ENCODE peak calls at places on chromosomes 16 and 17, in four cellular contexts. S, D, H and K are unnamed samples.

GRCh38 chr17:45759761-45760160 is 24.4 kb upstream of the CRHR1 start:
- DNase-seq in H (no peak), D (no peak), S (no peak), K (no peak)

GRCh38 chr17:78498848-78499247 is 78.3 kb downstream of the DNAH17 start:
- DNase-seq in S (no peak), H (no peak), D (no peak), K (no peak)

GRCh38 chr17:80224683-80225082 is 4.5 kb downstream of the SLC26A11 start:
- DNase-seq in H (no peak), D (no peak), S (no peak), K (no peak)

GRCh38 chr16:2751577-2752034 is 832 bp upstream of the SRRM2 start:
- DNase-seq in D (peak), S (no peak), H (no peak), K (no peak)

GRCh38 chr16:822174-822908 is 21.8 kb upstream of the GNG13 start:
- DNase-seq in H (no peak), S (no peak), D (no peak), K (no peak)

GRCh38 chr17:66459811-66460270 is 157.4 kb downstream of the PRKCA start:
- DNase-seq in S (peak), H (no peak), D (peak), K (no peak)

GRCh38 chr17:18261146-18261515 is 669 bp downstream of the MIEF2 start:
- DNase-seq in S (peak), D (peak), H (peak), K (peak)

GRCh38 chr16:73240928-73241327 is 193.0 kb upstream of the ZFHX3 start:
- DNase-seq in H (no peak), D (no peak), S (no peak), K (no peak)

GRCh38 chr16:2896480-2897010 is 13.5 kb downstream of the FLYWCH2 start:
- DNase-seq in D (no peak), S (no peak), H (no peak), K (peak)

GRCh38 chr17:59521465-59522126 is 43.8 kb upstream of the DHX40 start:
- DNase-seq in S (peak), D (peak), H (peak), K (no peak)

GRCh38 chr17:64074704-64075484 is 54.5 kb upstream of the ICAM2 start:
- DNase-seq in H (no peak), S (peak), D (no peak), K (no peak)

GRCh38 chr17:57868775-57869598 is 19.1 kb upstream of the MRPS23 start:
- DNase-seq in D (no peak), S (no peak), H (no peak), K (no peak)

GRCh38 chr17:19508327-19508867 is 25.3 kb upstream of the SLC47A1 start:
- DNase-seq in D (peak), S (no peak), H (peak), K (no peak)

GRCh38 chr17:50864747-50865059 is 1.5 kb downstream of the TOB1 start:
- DNase-seq in D (no peak), S (no peak), H (no peak), K (no peak)

GRCh38 chr16:20995711-20996110 is 95.1 kb downstream of the LYRM1 start:
- DNase-seq in S (no peak), H (no peak), D (no peak), K (no peak)

GRCh38 chr17:6387858-6388257 is 47.1 kb downstream of the AIPL1 start:
- DNase-seq in S (no peak), H (no peak), D (no peak), K (no peak)

GRCh38 chr17:48747445-48748363 is 19.2 kb upstream of the HOXB13 start:
- DNase-seq in H (no peak), S (no peak), D (no peak), K (no peak)

GRCh38 chr16:9557713-9558112 is 466.3 kb downstream of the HAPSTR1 start:
- DNase-seq in S (no peak), D (no peak), H (no peak), K (no peak)

GRCh38 chr16:11240636-11241473 is 15.1 kb downstream of the SOCS1 start:
- DNase-seq in S (no peak), H (no peak), D (no peak), K (no peak)

GRCh38 chr16:89371386-89371785 is 119.0 kb downstream of the ANKRD11 start:
- DNase-seq in D (no peak), H (no peak), S (no peak), K (no peak)

GRCh38 chr16:89374393-89374948 is 115.9 kb downstream of the ANKRD11 start:
- DNase-seq in H (no peak), D (no peak), S (no peak), K (no peak)

GRCh38 chr16:89371968-89372634 is 118.3 kb downstream of the ANKRD11 start:
- DNase-seq in S (no peak), H (no peak), D (no peak), K (no peak)

GRCh38 chr16:89375021-89375420 is 115.3 kb downstream of the ANKRD11 start:
- DNase-seq in D (no peak), H (no peak), S (no peak), K (no peak)

DNA sequence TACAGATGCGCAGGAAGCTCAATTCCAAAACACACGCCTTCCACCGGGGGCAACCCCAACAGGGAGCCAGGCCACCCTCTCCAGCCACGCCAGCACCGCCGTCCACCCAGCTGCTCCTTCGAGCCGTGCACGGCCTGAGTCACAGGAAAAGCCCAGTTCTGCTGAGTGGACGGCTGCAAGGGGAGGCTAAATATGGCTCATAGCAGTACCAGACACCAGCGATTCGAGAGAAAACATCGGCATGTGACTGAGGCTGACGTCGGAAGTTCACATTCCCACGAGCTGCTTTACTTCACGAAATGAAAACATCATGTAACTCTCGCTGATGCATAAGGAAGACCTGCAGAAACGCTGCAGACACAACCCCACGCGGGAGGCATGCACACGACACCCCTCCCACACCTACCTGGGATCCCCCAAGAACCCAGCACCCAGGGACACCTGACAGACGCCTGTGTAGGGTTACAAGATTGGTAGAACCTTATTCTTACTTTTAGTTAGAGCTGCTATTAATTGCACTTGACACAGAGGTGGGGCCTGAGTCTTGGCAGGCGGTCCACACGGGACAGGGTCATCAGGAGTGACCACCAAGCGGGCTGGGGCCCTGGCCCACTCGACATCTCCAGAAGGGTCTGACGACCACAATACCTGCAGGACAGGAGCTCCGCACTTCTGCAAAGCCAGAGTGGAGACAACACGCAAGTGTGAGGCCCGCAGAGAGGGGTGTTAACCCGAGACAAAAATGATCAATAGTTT is 116.8 kb downstream of the ANKRD11 start:
- DNase-seq in S (no peak), D (peak), H (no peak), K (peak)
- TF ChIP-seq CTCF in S (no peak), D (no peak), H (no peak), K (no peak)

GRCh38 chr16:75621170-75621477 is 2.0 kb downstream of the ADAT1 start:
- DNase-seq in S (peak), D (no peak), H (no peak), K (no peak)
- TF ChIP-seq CTCF in S (peak), D (no peak), H (peak), K (peak)

DNA sequence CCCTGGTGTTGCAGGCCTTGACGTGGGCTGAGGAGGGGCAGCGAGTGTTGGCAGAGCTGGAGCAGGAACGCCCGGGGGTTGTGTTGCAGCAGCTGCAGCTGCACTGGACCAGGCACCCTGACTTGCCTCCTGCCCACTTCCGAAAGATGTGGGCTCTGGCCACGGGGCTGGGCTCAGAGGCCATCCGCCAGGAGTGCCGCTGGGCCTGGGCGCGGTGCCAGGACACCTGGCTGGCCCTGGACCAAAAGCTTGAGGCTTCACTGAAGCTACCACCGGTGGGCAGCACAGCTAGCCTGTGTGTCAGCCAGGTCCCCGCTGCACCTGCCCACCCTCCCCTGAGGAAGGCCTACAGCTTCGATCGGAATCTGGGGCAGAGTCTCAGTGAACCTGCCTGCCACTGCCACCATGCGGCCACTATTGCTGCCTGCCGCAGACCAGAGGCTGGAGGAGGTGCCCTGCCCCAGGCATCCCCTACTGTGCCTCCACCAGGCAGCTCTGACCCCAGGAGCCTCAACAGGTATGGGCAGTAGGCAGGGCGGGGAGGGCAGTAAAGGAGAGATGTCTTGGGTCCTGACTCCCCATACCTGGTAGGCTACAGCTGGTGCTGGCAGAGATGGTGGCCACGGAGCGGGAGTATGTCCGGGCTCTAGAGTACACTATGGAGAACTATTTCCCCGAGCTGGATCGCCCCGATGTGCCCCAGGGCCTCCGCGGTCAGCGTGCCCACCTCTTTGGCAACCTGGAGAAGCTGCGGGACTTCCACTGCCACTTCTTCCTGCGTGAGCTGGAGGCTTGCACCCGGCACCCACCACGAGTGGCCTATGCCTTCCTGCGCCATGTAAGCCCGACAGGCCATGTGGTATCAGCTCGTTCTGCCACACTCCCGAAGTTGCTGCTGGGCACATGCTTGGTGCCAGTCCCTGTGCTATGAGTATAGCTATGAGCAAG is 5.6 kb downstream of the PLEKHG4 start:
- DNase-seq in H (no peak), S (no peak), D (no peak), K (no peak)
- TF ChIP-seq CTCF in H (no peak), S (peak), D (no peak), K (peak)

GRCh38 chr17:33200116-33200515 is 93.0 kb downstream of the ASIC2 start:
- DNase-seq in H (no peak), S (peak), D (peak), K (no peak)

GRCh38 chr17:33202796-33203195 is 90.3 kb downstream of the ASIC2 start:
- DNase-seq in S (no peak), H (no peak), D (no peak), K (no peak)

GRCh38 chr17:33200587-33200986 is 92.5 kb downstream of the ASIC2 start:
- DNase-seq in S (no peak), H (no peak), D (no peak), K (no peak)

GRCh38 chr17:33201255-33201654 is 91.8 kb downstream of the ASIC2 start:
- DNase-seq in H (no peak), D (no peak), S (no peak), K (no peak)

DNA sequence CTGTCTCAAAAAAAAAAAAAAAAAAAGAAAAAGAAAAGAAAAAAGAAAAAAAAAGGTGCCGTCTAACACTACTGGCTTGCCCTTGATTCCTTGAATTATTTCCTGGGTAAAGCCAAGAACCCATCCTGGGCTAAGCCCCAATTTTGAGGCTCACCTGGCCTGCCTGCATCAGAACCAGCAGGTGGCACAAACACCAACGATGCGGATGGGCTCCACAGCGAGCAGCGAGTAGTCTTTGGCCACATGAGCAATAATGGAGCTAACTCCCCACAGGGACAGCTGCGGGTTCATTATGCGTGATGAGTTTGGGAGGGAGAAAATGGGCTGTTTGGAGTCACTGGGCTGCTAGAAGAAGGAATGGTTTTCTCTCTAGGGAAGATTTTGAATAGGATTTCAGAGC is 91.1 kb downstream of the ASIC2 start:
- DNase-seq in H (no peak), D (no peak), S (no peak), K (no peak)
- TF ChIP-seq CTCF in H (no peak), D (no peak), S (no peak), K (no peak)